ENCODE peak calls at places on chromosome 3, in nine cellular contexts. One of them, this sample, is unnamed.

GRCh38 chr3:120200836-120201235 is 84.2 kb downstream of the GPR156 start:
- DNase-seq in heart left ventricle: no peak
- DNase-seq in thyroid gland: no peak
- DNase-seq in testis: no peak
- DNase-seq in A549: no peak
- DNase-seq in ovary: no peak
- DNase-seq in breast epithelium: no peak
- DNase-seq in prostate gland: no peak
- DNase-seq in endothelial cell of umbilical vein: no peak
- DNase-seq in this sample: no peak

GRCh38 chr3:6088433-6088832 is 772.5 kb upstream of the GRM7 start:
- DNase-seq in testis: no peak
- DNase-seq in heart left ventricle: no peak
- DNase-seq in prostate gland: no peak
- DNase-seq in ovary: no peak
- DNase-seq in thyroid gland: no peak
- DNase-seq in breast epithelium: no peak
- DNase-seq in A549: no peak
- DNase-seq in endothelial cell of umbilical vein: no peak
- DNase-seq in this sample: no peak

GRCh38 chr3:197366301-197367044 is 68.1 kb upstream of the DLG1 start:
- DNase-seq in prostate gland: peak
- DNase-seq in testis: no peak
- DNase-seq in ovary: no peak
- DNase-seq in endothelial cell of umbilical vein: no peak
- DNase-seq in thyroid gland: peak
- DNase-seq in breast epithelium: peak
- DNase-seq in heart left ventricle: no peak
- DNase-seq in A549: no peak
- DNase-seq in this sample: peak

GRCh38 chr3:151901282-151901945 is 28.0 kb downstream of the SUCNR1 start:
- DNase-seq in A549: no peak
- DNase-seq in thyroid gland: no peak
- DNase-seq in breast epithelium: no peak
- DNase-seq in heart left ventricle: no peak
- DNase-seq in endothelial cell of umbilical vein: peak
- DNase-seq in prostate gland: no peak
- DNase-seq in ovary: no peak
- DNase-seq in testis: peak
- DNase-seq in this sample: no peak

GRCh38 chr3:4978259-4978965 is 825 bp upstream of the BHLHE40 start:
- DNase-seq in heart left ventricle: peak
- DNase-seq in testis: peak
- DNase-seq in endothelial cell of umbilical vein: peak
- DNase-seq in prostate gland: peak
- DNase-seq in thyroid gland: peak
- DNase-seq in breast epithelium: peak
- DNase-seq in ovary: peak
- DNase-seq in A549: peak
- DNase-seq in this sample: peak

GRCh38 chr3:64530434-64531049 is 157.3 kb downstream of the ADAMTS9 start:
- DNase-seq in thyroid gland: peak
- DNase-seq in breast epithelium: peak
- DNase-seq in A549: peak
- DNase-seq in testis: peak
- DNase-seq in prostate gland: peak
- DNase-seq in heart left ventricle: no peak
- DNase-seq in ovary: peak
- DNase-seq in endothelial cell of umbilical vein: peak
- DNase-seq in this sample: peak

GRCh38 chr3:4588410-4588809 is 95.3 kb downstream of the ITPR1 start:
- DNase-seq in prostate gland: no peak
- DNase-seq in endothelial cell of umbilical vein: no peak
- DNase-seq in ovary: no peak
- DNase-seq in A549: no peak
- DNase-seq in breast epithelium: no peak
- DNase-seq in thyroid gland: peak
- DNase-seq in heart left ventricle: no peak
- DNase-seq in testis: no peak
- DNase-seq in this sample: no peak

GRCh38 chr3:144295619-144296018 is 324.0 kb downstream of the DIPK2A start:
- DNase-seq in endothelial cell of umbilical vein: peak
- DNase-seq in ovary: no peak
- DNase-seq in testis: no peak
- DNase-seq in A549: no peak
- DNase-seq in heart left ventricle: no peak
- DNase-seq in thyroid gland: no peak
- DNase-seq in breast epithelium: no peak
- DNase-seq in prostate gland: no peak
- DNase-seq in this sample: no peak

GRCh38 chr3:107241217-107241616 is 136.0 kb upstream of the CCDC54 start:
- DNase-seq in ovary: peak
- DNase-seq in testis: peak
- DNase-seq in prostate gland: peak
- DNase-seq in breast epithelium: peak
- DNase-seq in endothelial cell of umbilical vein: no peak
- DNase-seq in thyroid gland: peak
- DNase-seq in A549: peak
- DNase-seq in heart left ventricle: no peak
- DNase-seq in this sample: peak

GRCh38 chr3:89955141-89955540 is 847.7 kb downstream of the EPHA3 start:
- DNase-seq in prostate gland: no peak
- DNase-seq in A549: peak
- DNase-seq in ovary: no peak
- DNase-seq in endothelial cell of umbilical vein: no peak
- DNase-seq in testis: no peak
- DNase-seq in heart left ventricle: no peak
- DNase-seq in thyroid gland: no peak
- DNase-seq in breast epithelium: no peak
- DNase-seq in this sample: no peak

GRCh38 chr3:175198991-175199390 is 339.9 kb downstream of the NAALADL2 start:
- DNase-seq in endothelial cell of umbilical vein: no peak
- DNase-seq in ovary: no peak
- DNase-seq in testis: no peak
- DNase-seq in prostate gland: no peak
- DNase-seq in breast epithelium: no peak
- DNase-seq in heart left ventricle: no peak
- DNase-seq in thyroid gland: peak
- DNase-seq in A549: no peak
- DNase-seq in this sample: no peak

GRCh38 chr3:184568918-184569829 is 7.6 kb downstream of the EPHB3 start:
- DNase-seq in prostate gland: peak
- DNase-seq in ovary: peak
- DNase-seq in breast epithelium: peak
- DNase-seq in A549: no peak
- DNase-seq in endothelial cell of umbilical vein: peak
- DNase-seq in thyroid gland: peak
- DNase-seq in heart left ventricle: peak
- DNase-seq in testis: peak
- DNase-seq in this sample: peak

GRCh38 chr3:183371672-183371968 is 56.8 kb downstream of the MCF2L2 start:
- DNase-seq in testis: no peak
- DNase-seq in ovary: no peak
- DNase-seq in breast epithelium: no peak
- DNase-seq in thyroid gland: no peak
- DNase-seq in prostate gland: no peak
- DNase-seq in endothelial cell of umbilical vein: no peak
- DNase-seq in heart left ventricle: no peak
- DNase-seq in A549: no peak
- DNase-seq in this sample: no peak

DNA sequence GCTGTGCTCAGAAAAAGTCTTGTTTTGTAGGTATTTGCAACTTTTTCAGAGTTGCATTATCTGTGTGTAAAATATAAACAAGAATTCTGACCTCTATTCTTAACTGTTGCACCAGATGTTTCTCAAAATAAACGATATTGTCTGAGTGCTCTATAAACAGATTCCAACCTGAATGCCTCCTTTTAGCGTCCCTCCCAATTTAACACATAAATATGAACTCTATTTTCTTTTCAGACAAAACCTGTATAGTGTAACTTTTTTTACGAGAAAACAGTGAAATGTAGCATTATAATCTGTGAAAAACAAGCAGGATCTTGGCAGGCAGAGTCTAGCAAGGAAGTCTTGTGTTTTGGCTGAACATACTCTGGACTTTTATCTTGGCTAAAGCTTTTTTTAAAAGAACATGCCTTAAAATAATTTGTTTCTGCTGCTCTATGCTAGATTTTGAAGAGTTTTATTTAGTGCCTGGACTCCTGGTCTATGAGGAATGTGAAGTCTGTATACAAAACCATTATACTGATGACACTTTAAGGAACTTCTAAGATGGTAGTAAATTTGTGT is 150.5 kb downstream of the ROBO2 start:
- DNase-seq in prostate gland: no peak
- DNase-seq in thyroid gland: no peak
- DNase-seq in heart left ventricle: no peak
- DNase-seq in A549: no peak
- DNase-seq in endothelial cell of umbilical vein: no peak
- DNase-seq in breast epithelium: no peak
- DNase-seq in ovary: no peak
- DNase-seq in testis: peak
- DNase-seq in this sample: no peak
- H3K4me3 ChIP-seq in prostate gland: no peak
- H3K4me3 ChIP-seq in thyroid gland: no peak
- H3K4me3 ChIP-seq in heart left ventricle: no peak
- H3K4me3 ChIP-seq in A549: no peak
- H3K4me3 ChIP-seq in endothelial cell of umbilical vein: no peak
- H3K4me3 ChIP-seq in breast epithelium: no peak
- H3K4me3 ChIP-seq in ovary: no peak
- H3K4me3 ChIP-seq in testis: no peak
- H3K4me3 ChIP-seq in this sample: no peak

DNA sequence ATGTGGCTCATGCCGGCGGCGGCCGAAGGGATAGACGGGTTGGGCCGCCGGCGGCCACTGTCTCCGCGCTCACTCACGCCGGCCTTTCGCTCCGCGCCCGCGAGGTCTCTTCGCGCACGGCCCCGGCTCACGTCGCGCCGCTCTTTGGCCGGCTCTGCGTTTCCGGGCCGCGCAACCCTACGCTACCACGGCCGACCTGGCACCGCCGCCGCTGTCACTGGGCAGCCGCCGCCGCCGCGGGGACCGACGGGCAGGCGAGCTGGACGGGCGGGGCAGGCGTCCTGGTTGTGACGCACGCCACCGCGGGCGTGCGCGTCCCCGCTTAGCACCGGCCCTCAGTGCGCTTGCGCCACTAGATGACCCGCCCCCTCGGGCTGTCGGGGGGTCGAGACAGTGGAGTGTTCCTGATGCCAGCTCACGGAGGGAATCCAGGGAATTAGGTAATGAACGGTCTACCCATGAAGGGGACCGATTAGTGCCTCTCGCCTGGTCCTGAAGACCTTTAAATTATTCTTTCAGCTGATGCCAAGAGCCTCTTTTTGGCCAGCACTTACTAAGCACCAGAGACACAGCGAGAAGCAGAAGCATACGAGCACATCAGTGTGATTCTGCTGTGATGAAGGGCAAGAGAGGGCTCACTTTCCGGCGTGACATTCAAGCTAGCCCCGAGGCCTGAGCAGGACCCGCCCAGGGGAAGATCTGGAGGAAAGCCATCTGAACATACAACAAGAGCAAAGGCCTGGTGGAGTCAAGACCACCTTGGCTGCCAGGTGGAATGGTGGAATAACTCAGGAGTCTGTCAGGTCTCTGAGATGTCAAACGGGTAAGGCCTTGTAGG is at the start of gene PRKAR2A:
- DNase-seq in breast epithelium: peak
- DNase-seq in ovary: peak
- DNase-seq in thyroid gland: peak
- DNase-seq in prostate gland: peak
- DNase-seq in testis: peak
- DNase-seq in heart left ventricle: peak
- DNase-seq in endothelial cell of umbilical vein: peak
- DNase-seq in A549: peak
- DNase-seq in this sample: peak
- TF ChIP-seq POLR2A in breast epithelium: peak
- TF ChIP-seq POLR2A in ovary: peak
- TF ChIP-seq POLR2A in thyroid gland: no peak
- TF ChIP-seq POLR2A in prostate gland: peak
- TF ChIP-seq POLR2A in testis: peak
- TF ChIP-seq POLR2A in heart left ventricle: peak
- TF ChIP-seq POLR2A in endothelial cell of umbilical vein: peak
- TF ChIP-seq POLR2A in A549: peak
- TF ChIP-seq POLR2A in this sample: no peak

DNA sequence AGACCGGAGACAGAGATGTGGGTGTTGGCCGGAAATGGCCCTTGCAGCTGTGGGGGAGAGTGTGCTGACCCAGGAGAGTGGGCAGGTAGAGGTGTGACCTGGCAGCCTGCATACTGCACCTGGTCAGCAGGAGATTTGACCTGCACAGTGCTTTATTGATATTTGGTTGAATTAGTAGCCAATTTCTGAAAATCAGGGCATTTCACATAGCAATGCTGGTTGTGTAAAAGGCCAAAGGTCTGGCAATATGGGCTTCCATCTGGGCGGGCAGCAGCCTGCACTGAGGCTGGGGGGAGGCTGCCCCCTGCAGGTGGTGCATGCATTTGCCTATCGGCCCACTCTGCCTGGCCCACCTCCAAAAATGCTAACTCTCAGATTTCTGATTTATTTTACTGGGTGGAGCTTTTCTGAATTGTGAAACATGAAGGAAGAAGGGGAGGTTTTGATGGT is 9.4 kb upstream of the MGLL start:
- DNase-seq in testis: no peak
- DNase-seq in A549: peak
- DNase-seq in breast epithelium: no peak
- DNase-seq in ovary: no peak
- DNase-seq in heart left ventricle: peak
- DNase-seq in endothelial cell of umbilical vein: peak
- DNase-seq in prostate gland: no peak
- DNase-seq in thyroid gland: peak
- DNase-seq in this sample: peak
- TF ChIP-seq CTCF in testis: no peak
- TF ChIP-seq CTCF in A549: peak
- TF ChIP-seq CTCF in breast epithelium: no peak
- TF ChIP-seq CTCF in ovary: no peak
- TF ChIP-seq CTCF in heart left ventricle: peak
- TF ChIP-seq CTCF in endothelial cell of umbilical vein: peak
- TF ChIP-seq CTCF in prostate gland: no peak
- TF ChIP-seq CTCF in thyroid gland: peak
- TF ChIP-seq CTCF in this sample: no peak

GRCh38 chr3:88192010-88192409 is 42.3 kb downstream of the C3orf38 start:
- DNase-seq in ovary: no peak
- DNase-seq in heart left ventricle: no peak
- DNase-seq in A549: no peak
- DNase-seq in testis: no peak
- DNase-seq in endothelial cell of umbilical vein: no peak
- DNase-seq in breast epithelium: no peak
- DNase-seq in prostate gland: no peak
- DNase-seq in thyroid gland: no peak
- DNase-seq in this sample: no peak

GRCh38 chr3:88189361-88189810 is 39.6 kb downstream of the C3orf38 start:
- DNase-seq in ovary: no peak
- DNase-seq in thyroid gland: no peak
- DNase-seq in testis: no peak
- DNase-seq in prostate gland: no peak
- DNase-seq in A549: peak
- DNase-seq in endothelial cell of umbilical vein: no peak
- DNase-seq in breast epithelium: no peak
- DNase-seq in heart left ventricle: no peak
- DNase-seq in this sample: no peak

GRCh38 chr3:88192631-88193030 is 42.9 kb downstream of the C3orf38 start:
- DNase-seq in prostate gland: no peak
- DNase-seq in heart left ventricle: no peak
- DNase-seq in testis: no peak
- DNase-seq in A549: no peak
- DNase-seq in endothelial cell of umbilical vein: no peak
- DNase-seq in ovary: no peak
- DNase-seq in breast epithelium: no peak
- DNase-seq in thyroid gland: no peak
- DNase-seq in this sample: no peak

GRCh38 chr3:88188436-88188835 is 38.7 kb downstream of the C3orf38 start:
- DNase-seq in ovary: no peak
- DNase-seq in A549: peak
- DNase-seq in prostate gland: no peak
- DNase-seq in testis: no peak
- DNase-seq in breast epithelium: no peak
- DNase-seq in thyroid gland: no peak
- DNase-seq in endothelial cell of umbilical vein: no peak
- DNase-seq in heart left ventricle: no peak
- DNase-seq in this sample: no peak
- H3K4me3 ChIP-seq in ovary: no peak
- H3K4me3 ChIP-seq in A549: no peak
- H3K4me3 ChIP-seq in prostate gland: no peak
- H3K4me3 ChIP-seq in testis: no peak
- H3K4me3 ChIP-seq in breast epithelium: no peak
- H3K4me3 ChIP-seq in thyroid gland: no peak
- H3K4me3 ChIP-seq in endothelial cell of umbilical vein: no peak
- H3K4me3 ChIP-seq in heart left ventricle: no peak
- H3K4me3 ChIP-seq in this sample: no peak

This sample was measured in lower leg skin.